ENCODE peak calls at places on chromosomes 12 and 14, in four cellular contexts. T, R, U and N are unnamed samples.

GRCh38 chr12:82647853-82648252 is 38.9 kb upstream of the TMTC2 start:
- DNase-seq in T (no peak), R (no peak), U (no peak), N (no peak)

GRCh38 chr12:91139264-91139663 is 28.0 kb upstream of the LUM start:
- DNase-seq in T (peak; percentile 40), R (no peak), U (no peak), N (no peak)

GRCh38 chr14:101494826-101495225 is 66.5 kb upstream of the DIO3 start:
- DNase-seq in T (no peak), R (no peak), U (no peak), N (no peak)

GRCh38 chr14:50875359-50876090 is 3.7 kb downstream of the ABHD12B start:
- DNase-seq in T (no peak), R (no peak), U (no peak), N (no peak)

GRCh38 chr12:85781751-85782150 is 54.5 kb downstream of the RASSF9 start:
- DNase-seq in T (no peak), R (no peak), U (no peak), N (no peak)

GRCh38 chr12:93022603-93023340 is 93.7 kb upstream of the EEA1 start:
- DNase-seq in T (peak; percentile 42), R (no peak), U (no peak), N (no peak)

GRCh38 chr12:55969356-55969755 is 2.7 kb downstream of the CDK2 start:
- DNase-seq in T (peak; percentile 41), R (no peak), U (no peak), N (no peak)

GRCh38 chr12:81627336-81628189 is 131.6 kb downstream of the PPFIA2 start:
- DNase-seq in T (peak; percentile 70), R (no peak), U (no peak), N (no peak)

GRCh38 chr12:16076553-16076952 is 165.4 kb downstream of the DERA start:
- DNase-seq in T (peak; percentile 12), R (peak; percentile 44), U (no peak), N (peak; percentile 8)

GRCh38 chr12:105713901-105714300 is 383.4 kb downstream of the C12orf75 start:
- DNase-seq in T (no peak), R (no peak), U (no peak), N (no peak)

GRCh38 chr14:105635560-105635959 is 109.2 kb downstream of the TMEM121 start:
- DNase-seq in T (no peak), R (no peak), U (no peak), N (no peak)

GRCh38 chr14:81303258-81303935 is 82.6 kb upstream of the GTF2A1 start:
- DNase-seq in T (no peak), R (peak; percentile 97), U (peak; percentile 89), N (peak; percentile 81)

GRCh38 chr12:128078311-128078851 is 188.6 kb upstream of the TMEM132C start:
- DNase-seq in T (no peak), R (no peak), U (no peak), N (no peak)

GRCh38 chr14:46034305-46034704 is 617.3 kb downstream of the RPL10L start:
- DNase-seq in T (no peak), R (no peak), U (no peak), N (no peak)

GRCh38 chr12:85275359-85275758 is 4.7 kb upstream of the ALX1 start:
- DNase-seq in T (no peak), R (no peak), U (no peak), N (no peak)

GRCh38 chr14:63972323-63972932 is 119.6 kb downstream of the SYNE2 start:
- DNase-seq in T (no peak), R (no peak), U (no peak), N (no peak)

GRCh38 chr12:24823808-24824515 is 124.9 kb downstream of the BCAT1 start:
- DNase-seq in T (no peak), R (no peak), U (no peak), N (no peak)

GRCh38 chr14:59305836-59306555 is 117.5 kb downstream of the DAAM1 start:
- DNase-seq in T (peak; percentile 29), R (peak; percentile 69), U (no peak), N (no peak)

GRCh38 chr12:124605150-124605549 is 37.7 kb upstream of the NCOR2 start:
- DNase-seq in T (no peak), R (no peak), U (no peak), N (no peak)

GRCh38 chr14:88562532-88562830 is 356 bp upstream of the ZC3H14 start:
- DNase-seq in T (no peak), R (no peak), U (no peak), N (no peak)

GRCh38 chr12:91144053-91144452 is 32.8 kb upstream of the LUM start:
- DNase-seq in T (peak; percentile 45), R (no peak), U (no peak), N (peak; percentile 72)

GRCh38 chr12:117032593-117033381 is 66.4 kb downstream of the TESC start:
- DNase-seq in T (no peak), R (no peak), U (peak; percentile 82), N (no peak)

GRCh38 chr12:19574606-19575005 is 135.3 kb downstream of the AEBP2 start:
- DNase-seq in T (no peak), R (no peak), U (no peak), N (no peak)

GRCh38 chr14:77151245-77151644 is 9.7 kb upstream of the ZDHHC22 start:
- DNase-seq in T (no peak), R (no peak), U (no peak), N (no peak)

GRCh38 chr14:44961151-44961729 is 507 bp downstream of the KLHL28 start:
- DNase-seq in T (peak; percentile 63), R (peak; percentile 42), U (peak; percentile 38), N (no peak)

GRCh38 chr12:126219654-126220279 is 1154.5 kb downstream of the AACS start:
- DNase-seq in T (no peak), R (no peak), U (no peak), N (no peak)

GRCh38 chr14:101480747-101481530 is 80.4 kb upstream of the DIO3 start:
- DNase-seq in T (peak; percentile 83), R (peak; percentile 98), U (peak; percentile 11), N (peak; percentile 79)

GRCh38 chr12:4082809-4083447 is 190.6 kb upstream of the CCND2 start:
- DNase-seq in T (no peak), R (no peak), U (no peak), N (no peak)

GRCh38 chr12:98594050-98594853 is 766 bp downstream of the SLC25A3 start:
- DNase-seq in T (peak; percentile 38), R (no peak), U (peak; percentile 45), N (no peak)

GRCh38 chr14:68377459-68377858 is 415.4 kb downstream of the ZFP36L1 start:
- DNase-seq in T (no peak), R (no peak), U (no peak), N (no peak)

GRCh38 chr12:46268349-46268616 is 560 bp downstream of the SLC38A1 start:
- DNase-seq in T (no peak), R (no peak), U (no peak), N (no peak)

GRCh38 chr14:97762386-97762785 is 965.2 kb downstream of the VRK1 start:
- DNase-seq in T (no peak), R (no peak), U (no peak), N (no peak)

GRCh38 chr14:52840916-52841315 is 49.5 kb upstream of the GNPNAT1 start:
- DNase-seq in T (peak; percentile 78), R (no peak), U (no peak), N (peak; percentile 8)

DNA sequence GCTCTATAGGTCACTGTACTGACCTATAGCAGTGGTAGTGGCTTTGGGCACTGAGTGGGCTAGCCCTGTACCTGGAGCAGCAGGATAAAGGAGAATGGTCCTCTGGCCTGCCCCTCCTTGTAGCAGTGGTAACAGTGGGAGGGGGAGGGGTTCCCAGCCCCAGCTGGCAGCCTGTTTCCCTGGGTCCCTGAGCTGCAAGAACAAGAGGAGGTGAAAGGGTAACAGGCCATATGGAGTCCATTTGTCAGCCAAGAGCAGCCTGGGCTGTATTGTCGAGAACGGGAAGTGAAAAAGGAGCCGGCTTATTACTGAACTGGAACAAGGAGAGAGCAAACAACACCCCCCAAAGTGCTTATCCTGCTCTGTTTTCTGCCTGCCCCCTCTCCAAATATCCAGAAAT is 73.8 kb upstream of the SRSF5 start:
- DNase-seq in T (peak; percentile 66), R (no peak), U (no peak), N (no peak)
- H3K27ac ChIP-seq in T (no peak overlapping the region), R (no peak overlapping the region), U (peak overlapping the region; percentile 91), N (no peak overlapping the region)

GRCh38 chr14:65238456-65238855 is 136.1 kb upstream of the MAX start:
- DNase-seq in T (peak; percentile 87), R (peak; percentile 85), U (no peak), N (no peak)
- H3K27ac ChIP-seq in T (peak overlapping the region; percentile 52), R (peak overlapping the region; percentile 96), U (no peak overlapping the region), N (no peak overlapping the region)

DNA sequence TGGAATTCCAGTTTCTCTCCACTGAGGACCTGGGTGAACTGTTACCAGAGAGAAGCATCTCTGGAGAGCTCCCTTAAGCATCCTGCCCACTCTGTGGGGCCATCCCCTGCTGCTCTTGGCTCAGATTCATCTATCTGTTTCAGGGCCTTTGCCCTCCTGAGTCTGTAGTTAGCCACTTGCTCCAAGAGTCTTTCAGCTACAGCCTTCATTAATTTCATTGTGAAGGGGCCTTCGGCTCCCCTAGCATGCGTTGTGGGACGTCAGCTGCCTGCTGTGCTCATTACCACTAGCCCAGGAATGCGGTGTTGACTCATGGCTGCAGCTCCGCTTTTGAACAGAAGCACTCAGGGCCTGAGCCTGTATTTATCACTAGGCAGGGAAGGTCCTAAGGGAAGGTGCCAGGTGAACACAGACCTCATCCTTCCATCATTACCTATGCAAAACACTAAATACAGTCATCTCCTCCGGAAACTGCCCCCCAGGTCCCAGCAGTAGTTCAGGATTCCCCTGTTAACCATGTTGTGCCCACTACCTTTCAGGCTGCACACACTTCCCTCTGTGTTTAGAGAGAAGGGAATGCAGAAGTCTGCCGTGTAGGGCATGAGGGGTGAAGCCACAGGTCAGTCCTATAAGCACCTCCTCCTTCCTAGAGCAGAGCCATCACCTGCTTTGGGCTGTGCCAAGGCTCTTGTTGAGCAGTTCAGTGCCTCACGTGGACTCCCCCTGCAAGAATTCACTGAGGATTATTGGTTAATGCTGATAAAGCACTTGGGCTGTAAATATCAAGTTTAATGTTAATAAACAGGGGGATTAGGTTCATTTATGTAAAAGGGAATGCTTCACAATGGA is 191.4 kb downstream of the CACNA1C start:
- DNase-seq in T (peak; percentile 88), R (no peak), U (no peak), N (no peak)
- H3K27ac ChIP-seq in T (peak overlapping the region; percentile 87), R (no peak overlapping the region), U (no peak overlapping the region), N (no peak overlapping the region)

GRCh38 chr14:91883770-91884169 is 16.4 kb upstream of the TC2N start:
- DNase-seq in T (peak; percentile 29), R (no peak), U (no peak), N (no peak)

GRCh38 chr14:91882369-91882768 is 15.0 kb upstream of the TC2N start:
- DNase-seq in T (no peak), R (no peak), U (no peak), N (no peak)

GRCh38 chr14:91884664-91885063 is 17.3 kb upstream of the TC2N start:
- DNase-seq in T (no peak), R (no peak), U (no peak), N (no peak)

GRCh38 chr14:91885113-91885712 is 17.9 kb upstream of the TC2N start:
- DNase-seq in T (no peak), R (no peak), U (no peak), N (no peak)

GRCh38 chr14:91882776-91883175 is 15.4 kb upstream of the TC2N start:
- DNase-seq in T (no peak), R (no peak), U (no peak), N (no peak)
- H3K27ac ChIP-seq in T (no peak overlapping the region), R (no peak overlapping the region), U (no peak overlapping the region), N (no peak overlapping the region)

GRCh38 chr12:119593578-119594398 is at the start of gene TMEM233:
- DNase-seq in T (no peak), R (no peak), U (no peak), N (no peak)
- H3K27ac ChIP-seq in T (no peak within 1 kb of the TSS), R (no peak within 1 kb of the TSS), U (no peak within 1 kb of the TSS), N (no peak within 1 kb of the TSS)